ENCODE peak calls at places on chromosomes 2 and 18, in ten cellular contexts. D, C, H, L, K, S, P, Y, E and J are unnamed samples.

GRCh38 chr2:99111945-99112344 is 29.6 kb upstream of the C2orf15 start:
- DNase-seq in D (no peak), C (no peak), H (no peak), L (no peak), K (no peak), S (no peak), P (no peak), Y (no peak), E (no peak), J (no peak)

GRCh38 chr2:145344076-145344724 is 824.3 kb upstream of the ZEB2 start:
- DNase-seq in D (no peak), C (no peak), H (peak), L (no peak), K (no peak), S (no peak), P (peak), Y (no peak), E (no peak), J (no peak)

GRCh38 chr2:205366336-205367060 is 315.8 kb upstream of the NRP2 start:
- DNase-seq in D (no peak), C (no peak), H (peak), L (no peak), K (no peak), S (no peak), P (peak), Y (no peak), E (no peak), J (no peak)

GRCh38 chr2:152523091-152523490 is 188.1 kb downstream of the FMNL2 start:
- DNase-seq in D (no peak), C (no peak), H (peak), L (no peak), K (no peak), S (no peak), P (peak), Y (no peak), E (no peak), J (no peak)

GRCh38 chr2:204072443-204073324 is 136.1 kb downstream of the ICOS start:
- DNase-seq in D (peak), C (no peak), H (no peak), L (peak), K (peak), S (peak), P (no peak), Y (no peak), E (no peak), J (no peak)

GRCh38 chr18:23220355-23220754 is 85.1 kb downstream of the CABLES1 start:
- DNase-seq in D (no peak), C (no peak), H (no peak), L (no peak), K (no peak), S (no peak), P (no peak), Y (no peak), E (peak), J (no peak)

GRCh38 chr2:161708350-161708974 is 84.2 kb downstream of the SLC4A10 start:
- DNase-seq in D (no peak), C (no peak), H (no peak), L (no peak), K (no peak), S (no peak), P (no peak), Y (no peak), E (no peak), J (no peak)

GRCh38 chr2:72032481-72033041 is 115.1 kb downstream of the CYP26B1 start:
- DNase-seq in D (no peak), C (peak), H (no peak), L (no peak), K (no peak), S (no peak), P (no peak), Y (no peak), E (no peak), J (peak)

GRCh38 chr18:28284132-28284531 is 107.2 kb upstream of the CDH2 start:
- DNase-seq in D (no peak), C (no peak), H (peak), L (no peak), K (no peak), S (no peak), P (peak), Y (no peak), E (no peak), J (no peak)

GRCh38 chr18:59272971-59273935 is at the start of gene RAX:
- DNase-seq in D (no peak), C (no peak), H (no peak), L (peak), K (peak), S (no peak), P (no peak), Y (no peak), E (no peak), J (no peak)

GRCh38 chr2:236176417-236176816 is 8.2 kb upstream of the GBX2 start:
- DNase-seq in D (no peak), C (no peak), H (peak), L (peak), K (peak), S (peak), P (no peak), Y (no peak), E (no peak), J (no peak)

GRCh38 chr2:24559714-24560113 is 68.7 kb downstream of the NCOA1 start:
- DNase-seq in D (no peak), C (no peak), H (peak), L (no peak), K (no peak), S (no peak), P (peak), Y (no peak), E (no peak), J (no peak)

GRCh38 chr2:636649-637405 is 40.4 kb downstream of the TMEM18 start:
- DNase-seq in D (peak), C (peak), H (peak), L (peak), K (peak), S (peak), P (peak), Y (peak), E (peak), J (no peak)

GRCh38 chr18:23377669-23378469 is 75.2 kb upstream of the RIOK3 start:
- DNase-seq in D (no peak), C (no peak), H (peak), L (no peak), K (peak), S (peak), P (peak), Y (no peak), E (no peak), J (no peak)

GRCh38 chr18:50559750-50560680 is at the start of gene MAPK4:
- DNase-seq in D (peak), C (peak), H (no peak), L (peak), K (no peak), S (no peak), P (peak), Y (peak), E (peak), J (peak)
- H3K4me3 ChIP-seq in D (peak), C (peak), H (peak), L (peak), K (peak), S (peak), P (peak), Y (peak), E (peak), J (peak)

DNA sequence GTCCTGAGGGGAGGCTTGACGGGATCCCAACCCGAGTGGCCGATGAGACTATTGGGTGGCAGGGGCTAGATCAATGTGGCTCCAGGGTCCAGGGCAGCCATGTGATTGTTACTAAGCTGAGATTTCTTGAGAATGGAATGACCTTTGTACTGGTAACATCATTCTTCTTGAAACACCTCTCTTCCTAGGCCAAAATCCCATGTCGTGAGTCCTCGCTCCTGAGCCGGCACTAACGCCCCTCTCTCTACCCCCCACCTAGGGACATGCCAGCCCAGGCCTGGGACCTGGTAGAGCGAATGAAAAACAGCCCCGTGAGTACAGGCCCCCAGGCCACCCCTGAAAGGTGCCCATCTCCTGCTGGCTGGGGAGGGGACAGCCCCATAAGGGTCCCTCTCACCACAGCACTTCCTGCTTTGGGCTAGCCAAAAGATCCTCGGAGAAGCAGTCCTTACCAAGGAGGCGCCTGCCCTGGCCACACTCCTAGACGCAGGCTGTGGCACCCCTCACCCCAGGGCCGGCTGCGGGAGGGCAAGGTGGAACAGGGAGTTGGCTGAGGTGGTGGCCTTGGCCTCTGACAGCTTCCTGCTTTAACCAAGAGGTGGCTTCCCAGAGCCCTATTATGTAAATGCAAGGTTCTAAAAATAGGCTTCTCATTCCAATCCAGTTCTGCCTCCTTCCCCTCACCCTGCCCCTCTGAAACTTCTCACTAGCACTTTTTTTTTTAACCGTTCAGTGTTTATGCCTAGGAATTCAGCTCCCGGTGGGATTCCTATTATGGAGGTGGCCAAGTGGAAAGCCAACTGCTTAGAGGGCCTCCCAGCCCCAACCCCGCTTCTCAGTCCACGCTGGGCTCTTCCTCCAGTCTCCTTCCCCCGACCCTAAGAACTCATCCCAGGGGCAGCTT is 126.6 kb upstream of the PPP1CB start:
- DNase-seq in D (peak), C (no peak), H (peak), L (peak), K (no peak), S (peak), P (peak), Y (peak), E (peak), J (no peak)
- H3K27ac ChIP-seq in D (no peak), C (peak), H (peak), L (peak), K (peak), S (no peak), P (peak), Y (peak), E (peak), J (no peak)

GRCh38 chr18:475202-475624 is 25.3 kb downstream of the COLEC12 start:
- DNase-seq in D (no peak), C (no peak), H (peak), L (no peak), K (no peak), S (peak), P (peak), Y (no peak), E (no peak), J (no peak)

GRCh38 chr18:478679-479078 is 21.8 kb downstream of the COLEC12 start:
- DNase-seq in D (no peak), C (no peak), H (peak), L (no peak), K (no peak), S (no peak), P (peak), Y (no peak), E (no peak), J (no peak)

GRCh38 chr18:474416-474815 is 26.1 kb downstream of the COLEC12 start:
- DNase-seq in D (no peak), C (no peak), H (no peak), L (no peak), K (no peak), S (no peak), P (peak), Y (no peak), E (no peak), J (no peak)

GRCh38 chr18:476368-476767 is 24.1 kb downstream of the COLEC12 start:
- DNase-seq in D (no peak), C (no peak), H (no peak), L (no peak), K (no peak), S (no peak), P (no peak), Y (no peak), E (no peak), J (no peak)

GRCh38 chr18:477565-477964 is 22.9 kb downstream of the COLEC12 start:
- DNase-seq in D (no peak), C (no peak), H (no peak), L (no peak), K (peak), S (peak), P (no peak), Y (no peak), E (no peak), J (no peak)
- TF ChIP-seq CTCF in D (no peak), C (peak), H (no peak), L (peak), K (no peak), S (peak), P (no peak), Y (no peak), E (peak), J (peak)

GRCh38 chr2:238059505-238059904 is 1.3 kb upstream of the SCLY start:
- DNase-seq in D (no peak), C (no peak), H (no peak), L (no peak), K (no peak), S (no peak), P (no peak), Y (no peak), E (no peak), J (no peak)
- H3K4me3 ChIP-seq in D (no peak), C (no peak), H (no peak), L (peak), K (peak), S (peak), P (peak), Y (no peak), E (peak), J (peak)